ENCODE peak calls at places on chromosomes 13 and 19, in nine cellular contexts. One of them, this sample, is unnamed.

GRCh38 chr13:41610426-41610825 is 153.1 kb downstream of the RGCC start:
- DNase-seq in fibroblast of lung: peak; percentile 87
- DNase-seq in GM23338: no peak
- DNase-seq in GM10248: no peak
- DNase-seq in type B pancreatic cell: no peak
- DNase-seq in Caco-2: peak; percentile 89
- DNase-seq in left lung: peak; percentile 70
- DNase-seq in ascending aorta: no peak
- DNase-seq in body of pancreas: no peak
- DNase-seq in this sample: no peak

GRCh38 chr19:3210347-3211017 is 14.0 kb upstream of the CELF5 start:
- DNase-seq in left lung: peak; percentile 59
- DNase-seq in GM23338: peak; percentile 84
- DNase-seq in ascending aorta: no peak
- DNase-seq in fibroblast of lung: peak; percentile 9
- DNase-seq in body of pancreas: peak; percentile 61
- DNase-seq in type B pancreatic cell: no peak
- DNase-seq in Caco-2: no peak
- DNase-seq in GM10248: peak; percentile 86
- DNase-seq in this sample: peak; percentile 84

GRCh38 chr13:78192721-78193120 is 274.1 kb upstream of the EDNRB start:
- DNase-seq in fibroblast of lung: peak; percentile 33
- DNase-seq in left lung: no peak
- DNase-seq in type B pancreatic cell: no peak
- DNase-seq in body of pancreas: no peak
- DNase-seq in Caco-2: no peak
- DNase-seq in GM10248: no peak
- DNase-seq in GM23338: no peak
- DNase-seq in ascending aorta: no peak
- DNase-seq in this sample: no peak

GRCh38 chr13:114141261-114141996 is 9.0 kb upstream of the RASA3 start:
- DNase-seq in GM10248: no peak
- DNase-seq in type B pancreatic cell: no peak
- DNase-seq in ascending aorta: no peak
- DNase-seq in Caco-2: no peak
- DNase-seq in body of pancreas: no peak
- DNase-seq in fibroblast of lung: no peak
- DNase-seq in GM23338: no peak
- DNase-seq in left lung: no peak
- DNase-seq in this sample: no peak

GRCh38 chr13:29969286-29969685 is 118.9 kb upstream of the UBL3 start:
- DNase-seq in body of pancreas: no peak
- DNase-seq in type B pancreatic cell: no peak
- DNase-seq in ascending aorta: no peak
- DNase-seq in GM23338: no peak
- DNase-seq in fibroblast of lung: peak; percentile 39
- DNase-seq in GM10248: no peak
- DNase-seq in left lung: no peak
- DNase-seq in Caco-2: no peak
- DNase-seq in this sample: no peak

GRCh38 chr19:48962029-48962848 is 2.9 kb upstream of the FTL start:
- DNase-seq in Caco-2: peak; percentile 89
- DNase-seq in ascending aorta: no peak
- DNase-seq in fibroblast of lung: peak; percentile 42
- DNase-seq in type B pancreatic cell: no peak
- DNase-seq in GM10248: peak; percentile 85
- DNase-seq in left lung: peak; percentile 93
- DNase-seq in body of pancreas: peak; percentile 26
- DNase-seq in GM23338: peak; percentile 59
- DNase-seq in this sample: peak; percentile 80

GRCh38 chr13:112456138-112457056 is 80.2 kb downstream of the SPACA7 start:
- DNase-seq in ascending aorta: no peak
- DNase-seq in left lung: no peak
- DNase-seq in GM23338: no peak
- DNase-seq in GM10248: no peak
- DNase-seq in fibroblast of lung: no peak
- DNase-seq in Caco-2: no peak
- DNase-seq in type B pancreatic cell: no peak
- DNase-seq in body of pancreas: no peak
- DNase-seq in this sample: no peak

GRCh38 chr13:89695343-89696257 is 1651.9 kb upstream of the MIR17HG start:
- DNase-seq in GM10248: no peak
- DNase-seq in Caco-2: peak; percentile 45
- DNase-seq in fibroblast of lung: peak; percentile 74
- DNase-seq in body of pancreas: peak; percentile 45
- DNase-seq in type B pancreatic cell: no peak
- DNase-seq in ascending aorta: no peak
- DNase-seq in GM23338: peak; percentile 73
- DNase-seq in left lung: no peak
- DNase-seq in this sample: peak; percentile 10

GRCh38 chr13:48233097-48233885 is at the start of gene ITM2B:
- DNase-seq in fibroblast of lung: peak; percentile 69
- DNase-seq in left lung: peak; percentile 86
- DNase-seq in Caco-2: peak; percentile 51
- DNase-seq in GM10248: peak; percentile 70
- DNase-seq in ascending aorta: no peak
- DNase-seq in body of pancreas: peak; percentile 86
- DNase-seq in GM23338: peak; percentile 81
- DNase-seq in type B pancreatic cell: peak; percentile 78
- DNase-seq in this sample: peak; percentile 60

GRCh38 chr13:40394304-40394983 is 272.0 kb downstream of the FOXO1 start:
- DNase-seq in type B pancreatic cell: no peak
- DNase-seq in fibroblast of lung: no peak
- DNase-seq in ascending aorta: no peak
- DNase-seq in Caco-2: no peak
- DNase-seq in GM23338: no peak
- DNase-seq in GM10248: no peak
- DNase-seq in body of pancreas: no peak
- DNase-seq in left lung: no peak
- DNase-seq in this sample: no peak

GRCh38 chr19:4556574-4557185 is 2.8 kb downstream of the SEMA6B start:
- DNase-seq in body of pancreas: no peak
- DNase-seq in fibroblast of lung: no peak
- DNase-seq in type B pancreatic cell: no peak
- DNase-seq in ascending aorta: no peak
- DNase-seq in GM23338: peak; percentile 80
- DNase-seq in Caco-2: peak; percentile 69
- DNase-seq in left lung: no peak
- DNase-seq in GM10248: no peak
- DNase-seq in this sample: peak; percentile 40

GRCh38 chr19:13834308-13834790 is 39.1 kb downstream of the ZSWIM4 start:
- DNase-seq in GM23338: no peak
- DNase-seq in type B pancreatic cell: no peak
- DNase-seq in fibroblast of lung: no peak
- DNase-seq in ascending aorta: no peak
- DNase-seq in GM10248: no peak
- DNase-seq in body of pancreas: no peak
- DNase-seq in Caco-2: no peak
- DNase-seq in left lung: no peak
- DNase-seq in this sample: no peak

GRCh38 chr19:44455100-44455499 is 6.8 kb upstream of the ZNF229 start:
- DNase-seq in type B pancreatic cell: no peak
- DNase-seq in GM23338: no peak
- DNase-seq in ascending aorta: no peak
- DNase-seq in body of pancreas: no peak
- DNase-seq in GM10248: no peak
- DNase-seq in Caco-2: no peak
- DNase-seq in left lung: no peak
- DNase-seq in fibroblast of lung: no peak
- DNase-seq in this sample: no peak

GRCh38 chr19:14686411-14686810 is 3.4 kb upstream of the ZNF333 start:
- DNase-seq in ascending aorta: no peak
- DNase-seq in left lung: no peak
- DNase-seq in Caco-2: no peak
- DNase-seq in fibroblast of lung: peak; percentile 38
- DNase-seq in body of pancreas: no peak
- DNase-seq in type B pancreatic cell: no peak
- DNase-seq in GM10248: no peak
- DNase-seq in GM23338: peak; percentile 61
- DNase-seq in this sample: peak; percentile 49

GRCh38 chr19:53158119-53158656 is 665 bp downstream of the ZNF347 start:
- DNase-seq in Caco-2: no peak
- DNase-seq in ascending aorta: no peak
- DNase-seq in left lung: peak; percentile 37
- DNase-seq in fibroblast of lung: peak; percentile 28
- DNase-seq in type B pancreatic cell: peak; percentile 70
- DNase-seq in GM10248: peak; percentile 30
- DNase-seq in body of pancreas: peak; percentile 40
- DNase-seq in GM23338: peak; percentile 61
- DNase-seq in this sample: peak; percentile 60

GRCh38 chr19:40604647-40605200 is 3.6 kb downstream of the LTBP4 start:
- DNase-seq in body of pancreas: peak; percentile 53
- DNase-seq in GM23338: no peak
- DNase-seq in left lung: no peak
- DNase-seq in Caco-2: peak; percentile 67
- DNase-seq in fibroblast of lung: no peak
- DNase-seq in GM10248: no peak
- DNase-seq in type B pancreatic cell: no peak
- DNase-seq in ascending aorta: no peak
- DNase-seq in this sample: peak; percentile 44

GRCh38 chr19:6115992-6116391 is 5.7 kb upstream of the RFX2 start:
- DNase-seq in fibroblast of lung: no peak
- DNase-seq in Caco-2: no peak
- DNase-seq in body of pancreas: no peak
- DNase-seq in GM23338: no peak
- DNase-seq in GM10248: no peak
- DNase-seq in left lung: no peak
- DNase-seq in type B pancreatic cell: no peak
- DNase-seq in ascending aorta: no peak
- DNase-seq in this sample: no peak

GRCh38 chr19:6119031-6119430 is 8.7 kb upstream of the RFX2 start:
- DNase-seq in type B pancreatic cell: no peak
- DNase-seq in GM10248: no peak
- DNase-seq in fibroblast of lung: no peak
- DNase-seq in Caco-2: no peak
- DNase-seq in GM23338: no peak
- DNase-seq in body of pancreas: no peak
- DNase-seq in ascending aorta: no peak
- DNase-seq in left lung: no peak
- DNase-seq in this sample: no peak

GRCh38 chr19:6117534-6117933 is 7.2 kb upstream of the RFX2 start:
- DNase-seq in Caco-2: no peak
- DNase-seq in fibroblast of lung: no peak
- DNase-seq in left lung: no peak
- DNase-seq in GM23338: no peak
- DNase-seq in ascending aorta: no peak
- DNase-seq in type B pancreatic cell: no peak
- DNase-seq in body of pancreas: no peak
- DNase-seq in GM10248: no peak
- DNase-seq in this sample: no peak

GRCh38 chr19:6118043-6118442 is 7.7 kb upstream of the RFX2 start:
- DNase-seq in GM10248: no peak
- DNase-seq in type B pancreatic cell: no peak
- DNase-seq in body of pancreas: no peak
- DNase-seq in ascending aorta: no peak
- DNase-seq in Caco-2: no peak
- DNase-seq in fibroblast of lung: no peak
- DNase-seq in GM23338: no peak
- DNase-seq in left lung: no peak
- DNase-seq in this sample: no peak

GRCh38 chr19:6116749-6117430 is 6.6 kb upstream of the RFX2 start:
- DNase-seq in body of pancreas: no peak
- DNase-seq in GM10248: no peak
- DNase-seq in ascending aorta: no peak
- DNase-seq in left lung: no peak
- DNase-seq in GM23338: no peak
- DNase-seq in Caco-2: no peak
- DNase-seq in fibroblast of lung: no peak
- DNase-seq in type B pancreatic cell: no peak
- DNase-seq in this sample: no peak
- TF ChIP-seq CTCF in body of pancreas: no peak
- TF ChIP-seq CTCF in GM10248: no peak
- TF ChIP-seq CTCF in ascending aorta: no peak
- TF ChIP-seq CTCF in left lung: no peak
- TF ChIP-seq CTCF in GM23338: no peak
- TF ChIP-seq CTCF in Caco-2: no peak
- TF ChIP-seq CTCF in fibroblast of lung: no peak
- TF ChIP-seq CTCF in type B pancreatic cell: no peak
- TF ChIP-seq CTCF in this sample: no peak

GRCh38 chr19:6218497-6219146 is 61.2 kb downstream of the MLLT1 start:
- DNase-seq in type B pancreatic cell: peak; percentile 89
- DNase-seq in fibroblast of lung: peak; percentile 79
- DNase-seq in body of pancreas: peak; percentile 91
- DNase-seq in GM10248: peak; percentile 94
- DNase-seq in GM23338: peak; percentile 95
- DNase-seq in ascending aorta: peak; percentile 59
- DNase-seq in Caco-2: peak; percentile 74
- DNase-seq in left lung: peak; percentile 87
- DNase-seq in this sample: peak; percentile 93
- TF ChIP-seq CTCF in type B pancreatic cell: peak; percentile 93
- TF ChIP-seq CTCF in fibroblast of lung: peak; percentile 94
- TF ChIP-seq CTCF in body of pancreas: peak; percentile 96
- TF ChIP-seq CTCF in GM10248: peak; percentile 97
- TF ChIP-seq CTCF in GM23338: peak; percentile 78
- TF ChIP-seq CTCF in ascending aorta: peak; percentile 97
- TF ChIP-seq CTCF in Caco-2: peak; percentile 85
- TF ChIP-seq CTCF in left lung: peak; percentile 96
- TF ChIP-seq CTCF in this sample: peak; percentile 93

GRCh38 chr13:36979361-36980040 is 19.6 kb downstream of the ALG5 start:
- DNase-seq in GM10248: no peak
- DNase-seq in Caco-2: no peak
- DNase-seq in ascending aorta: no peak
- DNase-seq in GM23338: no peak
- DNase-seq in left lung: no peak
- DNase-seq in type B pancreatic cell: no peak
- DNase-seq in body of pancreas: no peak
- DNase-seq in fibroblast of lung: peak; percentile 52
- DNase-seq in this sample: no peak

GRCh38 chr13:36986462-36987240 is 12.5 kb downstream of the ALG5 start:
- DNase-seq in GM23338: no peak
- DNase-seq in GM10248: no peak
- DNase-seq in Caco-2: no peak
- DNase-seq in ascending aorta: no peak
- DNase-seq in type B pancreatic cell: no peak
- DNase-seq in body of pancreas: no peak
- DNase-seq in left lung: no peak
- DNase-seq in fibroblast of lung: no peak
- DNase-seq in this sample: no peak

GRCh38 chr13:36981156-36981743 is 17.9 kb downstream of the ALG5 start:
- DNase-seq in GM10248: peak; percentile 35
- DNase-seq in left lung: no peak
- DNase-seq in GM23338: peak; percentile 56
- DNase-seq in Caco-2: no peak
- DNase-seq in fibroblast of lung: peak; percentile 82
- DNase-seq in type B pancreatic cell: no peak
- DNase-seq in body of pancreas: no peak
- DNase-seq in ascending aorta: no peak
- DNase-seq in this sample: no peak
- TF ChIP-seq CTCF in GM10248: peak; percentile 52
- TF ChIP-seq CTCF in left lung: peak; percentile 28
- TF ChIP-seq CTCF in GM23338: peak; percentile 62
- TF ChIP-seq CTCF in Caco-2: no peak
- TF ChIP-seq CTCF in fibroblast of lung: peak; percentile 46
- TF ChIP-seq CTCF in type B pancreatic cell: peak; percentile 78
- TF ChIP-seq CTCF in body of pancreas: peak; percentile 35
- TF ChIP-seq CTCF in ascending aorta: peak; percentile 22
- TF ChIP-seq CTCF in this sample: peak; percentile 66

DNA sequence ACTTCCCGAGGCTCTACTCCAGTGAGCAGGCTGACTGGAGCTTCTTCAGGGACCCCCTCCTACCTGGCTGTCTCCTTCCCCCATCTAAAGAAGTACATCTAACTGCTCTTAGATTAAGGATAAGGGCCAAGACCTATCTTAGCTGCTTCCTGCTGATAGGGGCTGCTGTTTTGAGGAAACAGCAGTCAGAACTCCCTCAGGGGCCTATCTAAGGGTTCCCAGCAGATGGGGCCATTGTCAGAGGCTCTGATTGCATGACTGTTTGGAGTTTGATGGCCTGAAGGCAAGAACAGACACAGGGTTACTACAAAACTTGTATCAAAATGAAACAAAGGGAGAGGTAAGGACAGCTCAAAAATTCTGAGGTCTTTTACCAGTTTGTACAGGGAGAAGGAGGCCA is 2636.9 kb upstream of the PCDH20 start:
- DNase-seq in GM23338: no peak
- DNase-seq in ascending aorta: no peak
- DNase-seq in Caco-2: no peak
- DNase-seq in body of pancreas: no peak
- DNase-seq in fibroblast of lung: no peak
- DNase-seq in left lung: no peak
- DNase-seq in type B pancreatic cell: no peak
- DNase-seq in GM10248: no peak
- DNase-seq in this sample: no peak
- TF ChIP-seq CTCF in GM23338: no peak
- TF ChIP-seq CTCF in ascending aorta: no peak
- TF ChIP-seq CTCF in Caco-2: no peak
- TF ChIP-seq CTCF in body of pancreas: no peak
- TF ChIP-seq CTCF in fibroblast of lung: no peak
- TF ChIP-seq CTCF in left lung: no peak
- TF ChIP-seq CTCF in type B pancreatic cell: no peak
- TF ChIP-seq CTCF in GM10248: no peak
- TF ChIP-seq CTCF in this sample: no peak

This sample was measured in activated CD8-positive, alpha-beta T cell treated with anti-CD3 and anti-CD28 coated beads for 36 hours.